ENCODE peak calls at places on chromosome 1, in four cellular contexts. One of them, this sample, is unnamed.
A peak's percentile ranks its signal among the peaks of the same experiment; 100 is the strongest.

GRCh38 chr1:193629875-193630274 is 443.5 kb upstream of the B3GALT2 start:
- DNase-seq in A172: peak; percentile 51
- DNase-seq in stimulated activated CD4-positive, alpha-beta T cell treated with anti-CD3 and anti-CD28 coated beads, Interleukin-2, amount 100 ng/mL, for 48 hours: no peak
- DNase-seq in HCEC 1CT: no peak
- DNase-seq in this sample: no peak

GRCh38 chr1:6118415-6118814 is 61.7 kb downstream of the CHD5 start:
- DNase-seq in A172: no peak
- DNase-seq in stimulated activated CD4-positive, alpha-beta T cell treated with anti-CD3 and anti-CD28 coated beads, Interleukin-2, amount 100 ng/mL, for 48 hours: no peak
- DNase-seq in HCEC 1CT: peak; percentile 67
- DNase-seq in this sample: peak; percentile 44

GRCh38 chr1:65527672-65528071 is 107.2 kb downstream of the LEPR start:
- DNase-seq in A172: no peak
- DNase-seq in stimulated activated CD4-positive, alpha-beta T cell treated with anti-CD3 and anti-CD28 coated beads, Interleukin-2, amount 100 ng/mL, for 48 hours: no peak
- DNase-seq in HCEC 1CT: no peak
- DNase-seq in this sample: peak; percentile 59

GRCh38 chr1:65105596-65105995 is 42.4 kb upstream of the AK4 start:
- DNase-seq in A172: no peak
- DNase-seq in stimulated activated CD4-positive, alpha-beta T cell treated with anti-CD3 and anti-CD28 coated beads, Interleukin-2, amount 100 ng/mL, for 48 hours: no peak
- DNase-seq in HCEC 1CT: peak; percentile 30
- DNase-seq in this sample: peak; percentile 34

GRCh38 chr1:107549152-107549810 is 408.4 kb downstream of the NTNG1 start:
- DNase-seq in A172: no peak
- DNase-seq in stimulated activated CD4-positive, alpha-beta T cell treated with anti-CD3 and anti-CD28 coated beads, Interleukin-2, amount 100 ng/mL, for 48 hours: no peak
- DNase-seq in HCEC 1CT: no peak
- DNase-seq in this sample: no peak

GRCh38 chr1:58982259-58982998 is 198.6 kb upstream of the JUN start:
- DNase-seq in A172: peak; percentile 19
- DNase-seq in stimulated activated CD4-positive, alpha-beta T cell treated with anti-CD3 and anti-CD28 coated beads, Interleukin-2, amount 100 ng/mL, for 48 hours: no peak
- DNase-seq in HCEC 1CT: no peak
- DNase-seq in this sample: no peak

GRCh38 chr1:936865-937264 is 13.1 kb downstream of the SAMD11 start:
- DNase-seq in A172: no peak
- DNase-seq in stimulated activated CD4-positive, alpha-beta T cell treated with anti-CD3 and anti-CD28 coated beads, Interleukin-2, amount 100 ng/mL, for 48 hours: no peak
- DNase-seq in HCEC 1CT: no peak
- DNase-seq in this sample: no peak

GRCh38 chr1:108719654-108720435 is 7.1 kb downstream of the FNDC7 start:
- DNase-seq in A172: peak; percentile 88
- DNase-seq in stimulated activated CD4-positive, alpha-beta T cell treated with anti-CD3 and anti-CD28 coated beads, Interleukin-2, amount 100 ng/mL, for 48 hours: no peak
- DNase-seq in HCEC 1CT: peak; percentile 81
- DNase-seq in this sample: peak; percentile 81

GRCh38 chr1:100995196-100995983 is 30.2 kb downstream of the DPH5 start:
- DNase-seq in A172: no peak
- DNase-seq in stimulated activated CD4-positive, alpha-beta T cell treated with anti-CD3 and anti-CD28 coated beads, Interleukin-2, amount 100 ng/mL, for 48 hours: no peak
- DNase-seq in HCEC 1CT: no peak
- DNase-seq in this sample: no peak

GRCh38 chr1:39973503-39974135 is 18.7 kb downstream of the MFSD2A start:
- DNase-seq in A172: peak; percentile 35
- DNase-seq in stimulated activated CD4-positive, alpha-beta T cell treated with anti-CD3 and anti-CD28 coated beads, Interleukin-2, amount 100 ng/mL, for 48 hours: peak; percentile 71
- DNase-seq in HCEC 1CT: peak; percentile 49
- DNase-seq in this sample: peak; percentile 47

GRCh38 chr1:185585770-185586169 is 148.4 kb upstream of the HMCN1 start:
- DNase-seq in A172: no peak
- DNase-seq in stimulated activated CD4-positive, alpha-beta T cell treated with anti-CD3 and anti-CD28 coated beads, Interleukin-2, amount 100 ng/mL, for 48 hours: no peak
- DNase-seq in HCEC 1CT: no peak
- DNase-seq in this sample: no peak

GRCh38 chr1:94621392-94621791 is 79.8 kb upstream of the F3 start:
- DNase-seq in A172: peak; percentile 82
- DNase-seq in stimulated activated CD4-positive, alpha-beta T cell treated with anti-CD3 and anti-CD28 coated beads, Interleukin-2, amount 100 ng/mL, for 48 hours: no peak
- DNase-seq in HCEC 1CT: no peak
- DNase-seq in this sample: no peak

This sample was measured in foreskin fibroblast.